ENCODE peak calls at places on chromosomes 13 and 19, in four cellular contexts. V is WTC11, B is HL-60, T is prostate gland. L is an unnamed sample.

GRCh38 chr13:107450931-107451330 is 764.4 kb downstream of the LIG4 start:
- DNase-seq in B (no peak), T (no peak), V (no peak), L (no peak)

GRCh38 chr19:39607021-39607420 is 4.7 kb downstream of the LGALS13 start:
- DNase-seq in B (no peak), V (no peak), T (no peak), L (no peak)

GRCh38 chr13:31094331-31095015 is 67.2 kb downstream of the HSPH1 start:
- DNase-seq in V (no peak), T (no peak), B (no peak), L (no peak)

GRCh38 chr19:46147791-46148288 is at the start of gene IGFL2:
- DNase-seq in V (no peak), T (no peak), B (no peak), L (no peak)

GRCh38 chr13:112562786-112563383 is 25.1 kb downstream of the TUBGCP3 start:
- DNase-seq in B (no peak), T (no peak), V (no peak), L (no peak)

GRCh38 chr19:17209126-17210036 is 5.8 kb upstream of the USE1 start:
- DNase-seq in T (no peak), B (no peak), V (peak), L (no peak)

GRCh38 chr13:84400711-84401110 is 518.4 kb upstream of the SLITRK1 start:
- DNase-seq in T (no peak), V (no peak), B (no peak), L (no peak)

GRCh38 chr13:25372275-25373081 is 704 bp downstream of the ATP8A2 start:
- DNase-seq in B (no peak), V (peak), T (no peak), L (no peak)

GRCh38 chr19:17933414-17934129 is 757 bp downstream of the CCDC124 start:
- DNase-seq in T (no peak), B (no peak), V (no peak), L (no peak)

GRCh38 chr13:46165485-46166220 is 16.3 kb downstream of the LCP1 start:
- DNase-seq in T (no peak), V (no peak), B (no peak), L (no peak)

GRCh38 chr13:99072356-99072755 is 94.5 kb upstream of the DOCK9 start:
- DNase-seq in V (no peak), B (no peak), T (no peak), L (no peak)

GRCh38 chr13:36131215-36131930 is at the start of gene DCLK1:
- DNase-seq in V (peak), T (peak), B (peak), L (peak)

GRCh38 chr13:48741377-48741776 is 87.6 kb downstream of the CYSLTR2 start:
- DNase-seq in V (no peak), T (no peak), B (no peak), L (no peak)

GRCh38 chr13:72556945-72557344 is 170.5 kb downstream of the MZT1 start:
- DNase-seq in V (no peak), B (no peak), T (no peak), L (no peak)

GRCh38 chr13:109569938-109570711 is 216.3 kb downstream of the IRS2 start:
- DNase-seq in B (peak), V (no peak), T (peak), L (no peak)

GRCh38 chr19:45615795-45616708 is 14.0 kb upstream of the GPR4 start:
- DNase-seq in T (peak), B (peak), V (peak), L (peak)

GRCh38 chr13:99303863-99304521 is 3.2 kb downstream of the GPR183 start:
- DNase-seq in V (no peak), T (no peak), B (peak), L (no peak)

GRCh38 chr19:17855333-17856152 is 4.2 kb upstream of the RPL18A start:
- DNase-seq in B (peak), T (peak), V (peak), L (peak)

GRCh38 chr19:36488118-36488815 is 1.1 kb downstream of the ZNF566 start:
- DNase-seq in T (no peak), V (no peak), B (no peak), L (no peak)

GRCh38 chr19:3142292-3142670 is 6.4 kb downstream of the GNA15 start:
- DNase-seq in T (no peak), V (no peak), B (no peak), L (no peak)

GRCh38 chr13:51291341-51291740 is 48.1 kb upstream of the SERPINE3 start:
- DNase-seq in T (no peak), B (no peak), V (no peak), L (no peak)

GRCh38 chr19:41927810-41928192 is 448 bp downstream of the ERFL start:
- DNase-seq in B (no peak), T (no peak), V (no peak), L (no peak)

GRCh38 chr13:110134801-110135200 is 172.2 kb downstream of the COL4A1 start:
- DNase-seq in B (no peak), V (no peak), T (no peak), L (peak)

GRCh38 chr19:7691497-7691896 is 10.4 kb downstream of the FCER2 start:
- DNase-seq in B (no peak), T (no peak), V (no peak), L (no peak)

GRCh38 chr13:49022472-49023144 is 46.9 kb downstream of the FNDC3A start:
- DNase-seq in T (no peak), V (no peak), B (no peak), L (no peak)

GRCh38 chr19:48511800-48512503 is at the start of gene LMTK3:
- DNase-seq in V (peak), B (no peak), T (no peak), L (no peak)

GRCh38 chr13:69324109-69324886 is 783.3 kb upstream of the ATXN8OS start:
- DNase-seq in T (no peak), B (no peak), V (no peak), L (no peak)

GRCh38 chr19:8196271-8196908 is 12.8 kb upstream of the CERS4 start:
- DNase-seq in V (no peak), T (no peak), B (peak), L (no peak)

GRCh38 chr13:105063676-105064075 is 1471.8 kb downstream of the EFNB2 start:
- DNase-seq in V (no peak), B (no peak), T (no peak), L (no peak)

GRCh38 chr13:38090913-38091312 is 221.3 kb upstream of the TRPC4 start:
- DNase-seq in T (no peak), B (no peak), V (no peak), L (no peak)

GRCh38 chr19:43662487-43662886 is 7.5 kb downstream of the PLAUR start:
- DNase-seq in T (no peak), V (no peak), B (no peak), L (no peak)

GRCh38 chr19:48454150-48454730 is 1.1 kb upstream of the KCNJ14 start:
- DNase-seq in T (no peak), B (no peak), V (no peak), L (no peak)

GRCh38 chr19:1861599-1862031 is 1.8 kb downstream of the KLF16 start:
- DNase-seq in V (no peak), B (no peak), T (no peak), L (no peak)

GRCh38 chr19:1863308-1863637 is at the start of gene KLF16:
- DNase-seq in V (no peak), B (no peak), T (no peak), L (no peak)

GRCh38 chr19:1862068-1862423 is 1.3 kb downstream of the KLF16 start:
- DNase-seq in V (no peak), T (no peak), B (no peak), L (no peak)

GRCh38 chr19:1863638-1864479 is 480 bp upstream of the KLF16 start:
- DNase-seq in T (peak), V (peak), B (peak), L (peak)

GRCh38 chr19:1862424-1863307 is 713 bp downstream of the KLF16 start:
- DNase-seq in V (peak), T (no peak), B (no peak), L (no peak)
- TF ChIP-seq CTCF in V (no peak), T (no peak), B (no peak), L (no peak)

DNA sequence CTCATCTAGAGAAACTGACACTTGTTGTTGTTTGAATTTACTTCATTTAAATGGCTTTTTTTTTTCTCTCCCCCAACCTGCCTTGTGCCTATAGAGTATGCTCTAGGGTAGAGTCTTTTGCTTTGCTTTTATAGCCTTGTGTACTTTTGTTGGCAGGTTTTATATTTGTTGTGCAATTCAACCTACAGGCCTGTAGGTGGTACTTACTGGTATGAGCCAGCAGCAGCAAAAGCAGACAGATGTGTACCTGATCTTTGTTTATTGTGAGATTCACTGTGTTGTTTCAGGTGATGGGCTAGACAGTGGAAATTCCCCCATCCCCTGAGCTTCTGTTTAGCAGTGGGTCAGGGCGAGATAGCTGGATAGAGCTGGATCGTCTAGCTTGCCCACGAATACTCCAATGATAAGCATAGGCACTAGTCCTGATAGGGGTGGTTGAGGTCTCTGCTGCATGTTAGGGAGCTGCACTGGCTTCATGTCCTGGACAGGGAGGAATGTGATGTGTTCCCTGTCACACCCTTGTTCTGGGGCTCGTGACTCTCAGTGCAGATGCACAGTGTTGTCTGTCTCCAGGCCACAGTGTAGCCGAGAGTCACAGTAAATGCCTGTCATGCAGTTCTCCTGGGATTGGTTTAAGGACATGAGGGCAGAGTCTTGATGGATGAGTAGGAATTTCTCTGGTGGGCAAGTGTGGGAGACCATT is 21.3 kb downstream of the DNAJC3 start:
- DNase-seq in T (no peak), B (no peak), V (no peak), L (no peak)
- TF ChIP-seq CTCF in T (no peak), B (no peak), V (peak), L (peak)

DNA sequence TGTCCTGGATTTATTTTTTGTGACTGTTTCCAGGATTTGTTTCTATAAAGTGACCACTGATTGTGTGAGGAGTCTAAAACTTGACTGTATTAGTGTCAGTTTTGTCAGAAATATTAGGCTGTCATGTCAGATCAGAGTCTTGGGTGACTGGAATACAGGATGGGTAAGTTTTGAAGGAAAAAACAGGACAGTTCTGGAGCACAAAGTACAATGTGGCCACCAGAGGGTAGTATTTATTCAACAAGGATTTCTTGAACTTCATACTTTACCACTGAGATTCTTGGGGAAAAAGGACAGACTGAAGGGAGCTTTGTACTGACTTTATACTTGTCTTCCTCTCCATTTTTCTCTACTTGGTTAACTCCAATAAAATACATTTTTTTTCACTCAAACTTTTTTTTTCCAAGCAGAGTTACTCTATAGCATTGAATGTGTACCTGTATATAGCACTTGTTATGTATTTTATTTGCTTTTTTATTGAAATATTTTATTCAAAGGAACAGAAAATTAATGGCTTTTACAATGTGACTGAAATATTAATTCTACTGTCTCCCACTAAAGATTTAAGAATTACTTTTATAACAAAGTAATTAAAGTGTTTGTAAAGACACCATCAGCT is 51.1 kb downstream of the LMO7 start:
- DNase-seq in B (no peak), V (no peak), T (no peak), L (no peak)
- TF ChIP-seq CTCF in B (no peak), V (peak), T (peak), L (peak)

DNA sequence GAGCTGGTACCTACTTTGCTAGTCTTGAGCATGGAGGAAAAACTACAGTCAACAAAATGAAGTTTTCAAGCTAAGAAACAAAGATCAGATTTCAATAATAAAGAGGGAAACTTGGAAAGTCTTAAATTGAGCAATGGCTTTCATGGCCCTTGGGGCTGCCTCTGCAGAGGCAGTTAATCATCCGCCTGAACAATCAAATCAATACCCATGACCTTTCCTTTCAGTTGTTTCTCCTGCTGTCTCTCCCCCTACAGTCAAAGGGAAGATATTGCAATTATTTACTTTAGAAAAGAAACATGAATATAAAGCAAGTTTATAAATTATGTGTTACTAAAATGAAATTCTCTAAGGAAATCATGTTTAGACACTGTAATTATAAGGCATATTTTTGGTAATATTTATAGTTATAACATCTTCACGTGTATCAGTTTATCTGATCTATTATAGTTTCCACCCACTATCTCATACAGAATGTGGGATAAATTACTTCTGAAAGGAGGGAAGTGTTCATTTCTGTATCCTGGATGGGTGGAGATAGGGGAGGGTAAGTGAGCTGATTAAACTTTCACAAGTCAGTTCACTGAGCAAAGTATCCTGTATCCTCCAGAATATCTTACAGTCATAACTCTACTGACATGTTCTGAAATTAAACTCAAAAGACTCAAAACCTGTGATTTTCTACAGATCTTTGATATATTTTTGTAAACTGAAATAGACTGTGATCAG is 72.4 kb upstream of the TSC22D1 start:
- DNase-seq in T (no peak), B (no peak), V (no peak), L (no peak)
- TF ChIP-seq CTCF in T (no peak), B (no peak), V (no peak), L (peak)

DNA sequence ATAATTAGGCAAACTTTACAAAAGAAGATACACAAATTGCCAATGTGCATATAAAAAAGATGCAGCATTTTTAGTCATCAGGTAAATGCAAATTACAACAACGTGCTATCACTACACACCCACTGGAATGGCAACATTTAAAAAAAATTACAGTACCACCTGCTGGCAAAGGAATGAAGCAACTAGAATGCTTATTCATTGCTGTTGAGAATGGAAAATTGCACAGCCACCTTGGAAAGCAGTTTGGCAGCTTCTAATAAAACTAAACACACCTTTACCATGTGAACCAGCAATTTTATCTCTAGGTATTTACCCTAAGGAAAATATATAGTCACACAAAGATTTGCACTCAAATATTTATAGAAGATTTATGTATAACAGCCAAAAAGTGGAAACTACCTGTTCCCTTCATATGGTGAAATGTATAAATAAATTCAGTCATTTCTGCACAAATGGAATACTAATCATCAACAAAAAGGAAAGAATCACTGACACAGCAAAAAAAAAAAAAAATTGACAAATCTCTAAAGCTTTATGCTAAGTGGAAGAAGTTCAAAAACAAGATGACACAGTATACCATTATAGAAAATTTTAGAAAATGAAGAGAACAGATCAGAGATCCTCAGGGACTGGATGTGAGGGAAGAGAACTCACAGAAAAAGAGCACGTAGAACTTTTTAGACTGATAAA is 30.3 kb downstream of the OXGR1 start:
- DNase-seq in V (no peak), B (no peak), T (no peak), L (no peak)
- TF ChIP-seq CTCF in V (no peak), B (no peak), T (no peak), L (no peak)

GRCh38 chr13:47680752-47681151 is 320.3 kb downstream of the SUCLA2 start:
- DNase-seq in T (no peak), V (no peak), B (no peak), L (no peak)
- TF ChIP-seq CTCF in T (no peak), V (no peak), B (no peak), L (no peak)

DNA sequence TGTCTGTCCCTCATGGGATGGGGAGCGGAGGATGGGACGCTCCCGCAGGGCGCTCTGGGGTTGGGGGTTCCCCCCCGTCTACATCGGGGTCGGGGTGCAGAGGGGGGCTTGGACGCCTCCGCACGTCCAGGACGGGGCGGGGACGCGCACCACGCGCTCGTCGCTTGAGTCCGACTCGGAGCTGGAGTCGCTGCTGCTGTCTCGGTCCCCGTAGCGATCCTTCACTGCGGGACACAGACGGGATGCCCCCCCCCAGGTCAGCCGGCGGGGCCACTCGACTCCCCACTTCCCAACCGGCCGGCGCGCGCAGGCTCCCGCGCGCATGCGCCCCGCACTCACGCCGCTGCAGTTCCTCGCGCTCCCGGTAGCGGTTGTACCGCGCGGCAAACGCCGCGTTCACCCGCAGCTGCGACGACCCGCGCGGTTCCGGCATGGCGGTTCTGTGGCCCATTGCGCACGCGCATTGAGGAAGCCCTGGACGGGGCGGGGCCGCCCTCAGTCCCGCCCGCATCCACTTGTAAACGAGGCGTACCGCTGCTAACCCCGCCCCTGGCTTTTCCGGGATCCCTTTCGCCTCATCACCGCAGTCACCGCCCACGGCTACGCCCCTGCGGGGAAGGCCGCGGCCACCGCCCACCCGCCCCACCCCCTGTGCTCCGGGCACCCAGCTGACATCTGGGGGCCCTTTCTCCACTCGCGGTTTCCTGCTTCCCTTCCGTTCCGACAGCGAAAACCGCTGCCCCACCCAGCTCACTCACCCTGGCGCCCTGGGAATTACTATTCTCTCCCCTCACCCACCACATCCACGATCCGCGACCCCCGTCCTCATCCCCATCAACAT is at the start of gene KRI1:
- DNase-seq in V (peak), B (peak), T (peak), L (peak)
- TF ChIP-seq CTCF in V (no peak), B (no peak), T (no peak), L (peak)